ENCODE peak calls at places on chromosomes 3 and 15, in ten cellular contexts. H is adipocyte; O is lower leg skin; W is hypothalamus; M is fibroblast of the conjunctiva; K is coronary artery; L is islet precursor cell; R is uterus; P is naive thymus-derived CD8-positive, alpha-beta T cell; B is glomerular endothelial cell. S is an unnamed sample.

GRCh38 chr15:66839511-66840112 is 137.6 kb downstream of the SMAD6 start:
- DNase-seq in H (peak; percentile 46), O (no peak), K (no peak), L (peak; percentile 39), M (no peak), R (no peak), W (no peak), B (no peak), P (no peak), S (no peak)

GRCh38 chr3:39192490-39193092 is at the start of gene XIRP1:
- DNase-seq in M (no peak), W (no peak), H (no peak), R (no peak), K (no peak), B (no peak), L (peak; percentile 32), P (no peak), O (no peak), S (no peak)

GRCh38 chr15:84715442-84716035 is 400 bp downstream of the SEC11A start:
- DNase-seq in B (no peak), K (no peak), O (no peak), R (no peak), W (no peak), L (peak; percentile 61), M (no peak), P (no peak), H (peak; percentile 66), S (peak; percentile 7)

GRCh38 chr3:110732420-110732819 is 339.2 kb upstream of the NECTIN3 start:
- DNase-seq in L (no peak), W (no peak), R (no peak), K (no peak), H (no peak), M (no peak), O (no peak), P (no peak), B (no peak), S (no peak)

GRCh38 chr3:153894857-153895256 is 226.3 kb upstream of the ARHGEF26 start:
- DNase-seq in P (no peak), O (no peak), W (no peak), R (no peak), L (no peak), B (no peak), M (no peak), H (no peak), K (no peak), S (no peak)

GRCh38 chr15:69668049-69668705 is 215.6 kb downstream of the RPLP1 start:
- DNase-seq in H (no peak), K (no peak), O (no peak), P (no peak), B (no peak), L (no peak), M (no peak), W (no peak), R (no peak), S (no peak)

GRCh38 chr3:3134750-3135448 is 8.2 kb downstream of the TRNT1 start:
- DNase-seq in P (no peak), O (no peak), W (no peak), M (no peak), K (no peak), B (no peak), L (no peak), H (no peak), R (no peak), S (no peak)

GRCh38 chr3:155079795-155080546 is at the start of gene MME:
- DNase-seq in P (no peak), H (peak; percentile 88), L (peak; percentile 92), R (no peak), M (peak; percentile 79), O (no peak), B (no peak), K (no peak), W (no peak), S (no peak)

GRCh38 chr3:33211444-33211843 is 7.2 kb downstream of the SUSD5 start:
- DNase-seq in R (no peak), P (no peak), M (peak; percentile 65), H (peak; percentile 67), O (no peak), W (no peak), L (no peak), K (peak; percentile 77), B (peak; percentile 81), S (no peak)

GRCh38 chr3:194255252-194256039 is 95.7 kb downstream of the CPN2 start:
- DNase-seq in M (no peak), O (peak; percentile 73), P (peak; percentile 30), R (peak; percentile 63), L (peak; percentile 71), K (no peak), B (peak; percentile 94), W (no peak), H (no peak), S (peak; percentile 26)

GRCh38 chr3:194871143-194871863 is 185.6 kb downstream of the FAM43A start:
- DNase-seq in O (peak; percentile 74), P (no peak), B (no peak), W (no peak), H (peak; percentile 93), L (peak; percentile 98), M (peak; percentile 88), R (peak; percentile 57), K (no peak), S (no peak)

GRCh38 chr15:44536298-44536961 is 517 bp upstream of the EIF3J start:
- DNase-seq in O (peak; percentile 84), W (no peak), L (peak; percentile 98), K (peak; percentile 96), H (peak; percentile 93), R (no peak), P (no peak), M (peak; percentile 9), B (peak; percentile 29), S (no peak)

GRCh38 chr3:77052733-77053680 is 13.1 kb downstream of the ROBO2 start:
- DNase-seq in P (no peak), B (no peak), H (peak; percentile 67), K (no peak), L (no peak), W (no peak), O (no peak), R (no peak), M (no peak), S (no peak)

GRCh38 chr15:39748276-39748675 is 34.4 kb downstream of the FSIP1 start:
- DNase-seq in O (no peak), M (no peak), L (no peak), P (no peak), W (no peak), R (no peak), B (no peak), K (no peak), H (peak; percentile 45), S (no peak)

GRCh38 chr3:192887047-192887446 is 30.6 kb downstream of the MB21D2 start:
- DNase-seq in O (no peak), L (peak; percentile 81), R (no peak), B (no peak), P (no peak), H (no peak), W (no peak), M (peak; percentile 32), K (no peak), S (no peak)

GRCh38 chr3:161291191-161291901 is 70.2 kb downstream of the NMD3 start:
- DNase-seq in W (no peak), M (no peak), L (no peak), O (no peak), R (no peak), K (no peak), P (no peak), B (no peak), H (no peak), S (no peak)

GRCh38 chr3:61733866-61734265 is 172.5 kb downstream of the PTPRG start:
- DNase-seq in H (no peak), L (no peak), O (peak; percentile 27), W (no peak), K (no peak), R (no peak), B (no peak), M (no peak), P (no peak), S (no peak)

GRCh38 chr3:8500208-8500961 is 1.2 kb upstream of the LMCD1 start:
- DNase-seq in W (no peak), P (no peak), M (no peak), R (no peak), B (no peak), O (no peak), L (peak; percentile 89), H (no peak), K (no peak), S (no peak)

GRCh38 chr15:43872416-43873020 is 45.7 kb downstream of the WDR76 start:
- DNase-seq in R (peak; percentile 24), H (peak; percentile 91), K (no peak), W (no peak), O (no peak), P (no peak), M (peak; percentile 67), L (peak; percentile 74), B (peak; percentile 50), S (no peak)

S was measured in naive thymus-derived CD4-positive, alpha-beta T cell.